ENCODE peak calls at places on chromosomes 12 and 14, in seven cellular contexts. S is uterus, V is K562, X is IMR-90, J is breast epithelium, A is heart left ventricle, E is body of pancreas. L is an unnamed sample.
A peak's percentile ranks its signal among the peaks of the same experiment; 100 is the strongest.

GRCh38 chr14:20668969-20669368 is 15.4 kb upstream of the RNASE4 start:
- DNase-seq in A (no peak), J (no peak), X (no peak), V (peak; percentile 19), E (no peak), S (no peak), L (no peak)

GRCh38 chr12:75560167-75560566 is 48.8 kb upstream of the KRR1 start:
- DNase-seq in A (no peak), J (no peak), S (no peak), E (no peak), X (peak; percentile 63), V (no peak), L (no peak)

GRCh38 chr14:94158239-94158888 is 15.8 kb upstream of the PPP4R4 start:
- DNase-seq in X (no peak), E (no peak), S (no peak), V (no peak), J (no peak), A (no peak), L (no peak)

GRCh38 chr12:30926243-30927209 is at the start of gene TSPAN11:
- DNase-seq in A (peak; percentile 42), J (no peak), V (no peak), S (no peak), E (no peak), X (peak; percentile 26), L (peak; percentile 14)

GRCh38 chr14:57609313-57609712 is 115.7 kb upstream of the CCDC198 start:
- DNase-seq in E (no peak), A (no peak), S (no peak), X (no peak), V (no peak), J (no peak), L (no peak)

GRCh38 chr12:65098364-65098763 is 22.7 kb downstream of the WIF1 start:
- DNase-seq in A (no peak), X (no peak), E (no peak), J (no peak), S (no peak), V (no peak), L (no peak)

GRCh38 chr12:57237952-57238853 is 8.7 kb downstream of the SHMT2 start:
- DNase-seq in X (no peak), V (peak; percentile 74), J (no peak), S (peak; percentile 24), E (no peak), A (peak; percentile 59), L (no peak)

GRCh38 chr14:90381011-90381790 is 15.6 kb upstream of the CALM1 start:
- DNase-seq in X (no peak), A (peak; percentile 65), S (peak; percentile 50), V (peak; percentile 17), J (no peak), E (peak; percentile 67), L (peak; percentile 54)

GRCh38 chr12:67827820-67828383 is 161.3 kb upstream of the IFNG-AS1 start:
- DNase-seq in J (no peak), V (no peak), X (peak; percentile 99), E (no peak), S (peak; percentile 74), A (peak; percentile 31), L (no peak)

GRCh38 chr12:122459211-122459610 is 36.7 kb upstream of the CLIP1 start:
- DNase-seq in V (no peak), J (no peak), X (no peak), E (no peak), S (no peak), A (no peak), L (peak; percentile 93)

GRCh38 chr12:1855241-1855640 is 34.9 kb downstream of the LRTM2 start:
- DNase-seq in X (peak; percentile 9), J (no peak), S (no peak), A (no peak), E (no peak), V (no peak), L (no peak)

GRCh38 chr14:61152851-61153364 is 128.2 kb downstream of the TMEM30B start:
- DNase-seq in E (no peak), A (no peak), S (no peak), J (peak; percentile 53), X (peak; percentile 72), V (no peak), L (no peak)

GRCh38 chr12:103241184-103241583 is 254.6 kb downstream of the C12orf42 start:
- DNase-seq in V (no peak), S (no peak), E (no peak), A (no peak), X (no peak), J (no peak), L (no peak)

GRCh38 chr14:22583994-22584393 is 5.0 kb downstream of the DAD1 start:
- DNase-seq in S (no peak), X (no peak), J (no peak), A (no peak), E (no peak), V (no peak), L (no peak)

GRCh38 chr14:22587247-22587646 is 1.8 kb downstream of the DAD1 start:
- DNase-seq in A (no peak), E (no peak), S (no peak), J (no peak), V (no peak), X (no peak), L (no peak)

GRCh38 chr14:22593189-22593588 is 4.2 kb upstream of the DAD1 start:
- DNase-seq in S (no peak), V (no peak), A (no peak), E (no peak), X (no peak), J (no peak), L (no peak)

GRCh38 chr14:22589096-22589839 is at the start of gene DAD1:
- DNase-seq in S (peak; percentile 99), A (peak; percentile 98), J (peak; percentile 99), V (peak; percentile 97), E (peak; percentile 100), X (peak; percentile 100), L (peak; percentile 99)

DNA sequence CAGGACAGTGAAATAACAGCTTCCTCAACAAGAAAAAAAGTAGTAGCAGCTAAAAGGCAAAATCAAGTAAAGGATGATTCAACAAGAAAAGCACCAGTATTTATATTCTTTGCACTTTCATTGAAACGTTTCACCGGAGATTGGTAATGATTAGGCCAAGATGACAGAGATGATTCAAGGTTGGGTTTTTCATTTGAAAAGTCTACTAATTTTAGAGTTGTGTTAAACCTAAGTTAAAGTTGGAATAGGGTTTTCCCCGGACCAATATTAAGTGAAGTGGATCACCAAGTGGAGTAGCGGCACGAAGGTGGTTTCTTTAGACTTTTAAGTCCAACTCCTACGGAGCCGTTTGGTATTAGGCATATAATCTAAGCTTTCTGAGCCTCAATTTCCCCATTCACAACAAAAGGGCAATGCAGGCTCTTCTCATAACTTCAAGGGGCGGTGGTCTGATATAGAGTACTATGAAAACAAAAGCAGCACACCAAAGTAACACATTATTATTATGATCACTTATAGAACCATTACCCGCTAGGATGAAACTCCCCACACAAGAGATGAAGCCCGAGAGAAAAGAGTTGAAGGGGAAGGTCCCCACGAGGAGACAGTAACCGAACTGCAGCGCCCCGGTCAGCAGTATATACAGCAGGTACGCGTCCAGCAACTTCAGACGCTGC is 467 bp downstream of the DAD1 start:
- DNase-seq in A (no peak), J (no peak), X (no peak), E (no peak), S (no peak), V (no peak), L (no peak)
- H3K4me1 ChIP-seq in A (peaks cover 57% of the 10 kb centered on the region), J (peaks cover 5% of the 10 kb centered on the region), X (peaks cover 3% of the 10 kb centered on the region), E (peaks cover 57% of the 10 kb centered on the region), S (no peaks in the 10 kb centered on the region), V (peaks cover 7% of the 10 kb centered on the region), L (peaks cover 52% of the 10 kb centered on the region)

GRCh38 chr14:24181251-24182077 is 7.2 kb downstream of the IPO4 start:
- DNase-seq in J (no peak), E (no peak), V (no peak), A (no peak), S (no peak), X (no peak), L (no peak)
- TF ChIP-seq POLR2A in J (no peak), E (no peak), V (no peak), A (no peak), S (no peak), X (no peak), L (no peak)

DNA sequence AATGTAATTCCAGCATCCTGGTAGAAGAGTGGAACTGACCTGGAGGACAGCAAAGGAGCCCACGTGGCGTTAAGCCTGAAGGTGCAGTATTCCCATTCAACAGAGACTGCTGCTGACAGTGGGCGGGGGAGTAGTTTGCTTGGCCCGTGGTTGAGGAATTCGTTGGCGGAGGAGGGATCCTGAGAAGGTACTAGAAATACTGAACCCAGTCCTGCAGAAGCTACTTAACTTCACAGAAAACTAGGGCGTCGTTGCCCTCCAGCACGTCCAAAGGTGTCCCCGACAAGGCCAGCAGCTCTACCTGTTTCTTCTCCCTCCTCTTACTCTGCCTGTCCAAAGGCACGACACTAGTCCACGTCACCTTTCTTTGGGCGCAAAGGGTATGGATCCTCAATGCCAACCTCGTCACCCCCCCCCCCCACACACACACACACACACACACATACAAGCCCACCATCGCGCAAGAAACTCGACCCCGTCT is 303 bp downstream of the PUS7L start:
- DNase-seq in X (peak; percentile 38), J (peak; percentile 22), A (no peak), E (peak; percentile 17), S (peak; percentile 28), V (peak; percentile 64), L (peak; percentile 50)
- H3K4me1 ChIP-seq in X (peaks cover 9% of the 10 kb centered on the region), J (no peaks in the 10 kb centered on the region), A (peaks cover 28% of the 10 kb centered on the region), E (peaks cover 59% of the 10 kb centered on the region), S (no peaks in the 10 kb centered on the region), V (peaks cover 4% of the 10 kb centered on the region), L (peaks cover 29% of the 10 kb centered on the region)

GRCh38 chr12:53749986-53750811 is 1.6 kb downstream of the CISTR start:
- DNase-seq in X (no peak), J (no peak), V (no peak), S (no peak), A (no peak), E (no peak), L (no peak)

GRCh38 chr12:53750812-53751335 is 905 bp downstream of the CISTR start:
- DNase-seq in X (peak; percentile 19), S (no peak), J (no peak), V (no peak), A (peak; percentile 52), E (peak; percentile 48), L (peak; percentile 80)

GRCh38 chr12:53752192-53752601 is 418 bp upstream of the CISTR start:
- DNase-seq in E (no peak), V (no peak), J (no peak), A (no peak), X (no peak), S (no peak), L (no peak)

GRCh38 chr12:53752651-53753050 is 872 bp upstream of the CISTR start:
- DNase-seq in X (no peak), S (no peak), E (no peak), A (no peak), J (no peak), V (no peak), L (no peak)

DNA sequence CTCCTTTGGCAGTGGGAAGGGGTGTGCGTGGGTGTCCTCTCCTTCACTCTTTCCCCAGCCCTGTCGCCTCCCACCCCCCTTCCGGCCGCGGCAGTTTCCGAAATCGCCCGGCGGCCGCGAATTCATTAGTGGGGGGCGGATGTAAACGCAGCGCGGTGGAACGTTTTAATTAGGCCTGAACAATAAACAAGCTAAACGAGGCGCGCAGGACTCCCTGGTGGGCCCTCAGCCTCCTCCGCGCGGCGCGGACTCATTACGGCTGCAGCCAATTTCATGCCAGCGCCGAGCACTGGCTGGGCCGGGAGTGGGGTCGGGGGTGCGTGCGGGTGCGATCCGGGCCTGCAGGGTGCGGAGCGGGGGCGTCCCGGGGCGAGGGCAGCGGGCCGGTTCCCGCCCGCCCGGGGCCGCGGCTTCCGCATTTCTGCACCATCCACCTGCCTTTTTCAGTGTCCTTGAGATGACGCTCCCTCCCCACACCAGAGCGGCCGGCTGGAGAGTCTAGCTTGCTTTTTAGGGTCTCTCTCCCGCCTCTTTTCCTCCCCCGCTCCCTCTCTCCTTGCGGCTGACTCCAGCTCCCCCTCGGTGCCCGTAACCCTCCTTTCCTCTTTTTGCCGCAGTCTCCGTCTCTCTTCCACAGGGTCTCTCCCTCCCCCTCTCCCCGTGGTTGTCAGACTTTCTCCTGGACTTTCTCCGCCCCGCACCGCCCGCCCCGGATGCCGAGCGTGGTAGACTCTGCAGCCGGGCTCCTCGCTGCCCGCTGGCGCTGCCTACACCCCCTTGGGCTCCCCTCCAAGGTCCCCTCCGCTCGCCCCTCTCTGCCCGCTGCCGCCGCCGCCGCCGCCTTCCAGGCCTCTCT is at the start of gene CISTR:
- DNase-seq in V (no peak), A (peak; percentile 54), X (no peak), E (peak; percentile 32), J (no peak), S (no peak), L (peak; percentile 64)
- TF ChIP-seq POLR2A in V (no peak), A (no peak), X (no peak), E (peak; percentile 12), J (no peak), S (no peak), L (no peak)

L was measured in thyroid gland.